ENCODE peak calls at places on chromosome 19, in nine cellular contexts. Z, A, R, X, F, J, V, Y and O are unnamed samples.
A peak's percentile ranks its signal among the peaks of the same experiment; 100 is the strongest.

GRCh38 chr19:43078311-43078710 is 4.2 kb downstream of the PSG2 start:
- DNase-seq in A (no peak), F (no peak), X (no peak), Y (no peak), J (no peak), R (no peak), Z (no peak), V (no peak), O (no peak)

GRCh38 chr19:29677001-29677781 is 11.9 kb downstream of the PLEKHF1 start:
- DNase-seq in Z (no peak), A (no peak), F (no peak), V (no peak), Y (no peak), R (peak; percentile 58), J (no peak), X (no peak), O (no peak)

GRCh38 chr19:36215276-36216171 is 618 bp downstream of the ZNF146 start:
- DNase-seq in Z (no peak), Y (no peak), V (no peak), R (no peak), X (no peak), A (peak; percentile 9), F (no peak), J (no peak), O (peak; percentile 49)

GRCh38 chr19:51815038-51815437 is 20.1 kb downstream of the FPR3 start:
- DNase-seq in J (no peak), Y (no peak), X (no peak), A (no peak), V (no peak), Z (no peak), F (no peak), R (no peak), O (no peak)

GRCh38 chr19:35531291-35531690 is 2.0 kb upstream of the GAPDHS start:
- DNase-seq in R (no peak), J (no peak), X (no peak), F (no peak), Z (no peak), V (no peak), Y (no peak), A (no peak), O (no peak)

GRCh38 chr19:44748426-44749254 is at the start of gene BCL3:
- DNase-seq in X (no peak), J (peak; percentile 89), F (no peak), Z (peak; percentile 80), A (peak; percentile 90), Y (peak; percentile 72), V (no peak), R (peak; percentile 80), O (peak; percentile 77)

GRCh38 chr19:16023558-16023915 is 52.8 kb upstream of the TPM4 start:
- DNase-seq in Y (no peak), F (no peak), J (no peak), R (peak; percentile 50), X (no peak), Z (no peak), V (no peak), A (no peak), O (no peak)

GRCh38 chr19:13835791-13836723 is 40.8 kb downstream of the ZSWIM4 start:
- DNase-seq in J (peak; percentile 85), A (no peak), F (no peak), Z (no peak), V (no peak), R (no peak), X (no peak), Y (no peak), O (peak; percentile 84)

GRCh38 chr19:11482384-11483050 is 1.7 kb upstream of the ELAVL3 start:
- DNase-seq in A (peak; percentile 87), X (peak; percentile 53), V (peak; percentile 92), R (peak; percentile 88), F (peak; percentile 50), Y (peak; percentile 93), Z (peak; percentile 86), J (peak; percentile 86), O (peak; percentile 88)

GRCh38 chr19:35851213-35852028 is 883 bp downstream of the NPHS1 start:
- DNase-seq in Z (no peak), F (no peak), V (no peak), R (no peak), J (no peak), A (no peak), Y (no peak), X (no peak), O (no peak)

GRCh38 chr19:9913237-9914000 is 22.9 kb downstream of the OLFM2 start:
- DNase-seq in R (no peak), Y (peak; percentile 68), V (no peak), F (no peak), Z (peak; percentile 28), A (peak; percentile 15), J (peak; percentile 23), X (no peak), O (no peak)

DNA sequence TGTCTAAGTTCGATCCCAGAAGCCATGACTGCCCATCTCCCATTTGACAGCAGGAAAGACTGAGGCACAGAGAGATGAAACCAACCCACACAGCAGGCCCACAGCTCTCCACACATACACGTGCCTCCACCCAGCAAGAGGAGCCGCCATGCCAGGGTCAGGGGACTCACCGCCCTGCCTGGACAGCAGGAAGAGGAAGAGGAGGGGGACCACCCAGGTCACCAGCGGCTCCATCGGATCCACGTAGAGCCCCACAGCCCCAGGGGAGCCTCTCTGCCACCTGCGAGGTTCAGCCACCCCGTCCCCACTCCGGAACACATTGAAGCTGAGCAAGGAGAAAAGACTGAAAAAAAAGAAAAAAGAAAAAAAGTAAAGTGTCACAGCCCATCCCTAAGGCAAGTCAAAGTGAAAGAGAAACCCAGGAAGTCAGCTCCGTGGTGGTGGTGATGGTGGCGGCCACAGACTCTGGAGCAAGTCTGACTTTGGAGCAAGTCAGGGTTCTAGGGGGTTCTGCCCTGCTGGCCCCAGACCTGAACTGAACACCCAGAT is at the start of gene IL12RB1:
- DNase-seq in J (peak; percentile 41), X (no peak), F (peak; percentile 44), A (peak; percentile 47), V (no peak), R (no peak), Z (peak; percentile 42), Y (no peak), O (no peak)
- TF ChIP-seq POLR2AphosphoS5 in J (no peak), X (no peak), F (peak; percentile 70), A (no peak), V (no peak), R (no peak), Z (no peak), Y (no peak), O (no peak)

DNA sequence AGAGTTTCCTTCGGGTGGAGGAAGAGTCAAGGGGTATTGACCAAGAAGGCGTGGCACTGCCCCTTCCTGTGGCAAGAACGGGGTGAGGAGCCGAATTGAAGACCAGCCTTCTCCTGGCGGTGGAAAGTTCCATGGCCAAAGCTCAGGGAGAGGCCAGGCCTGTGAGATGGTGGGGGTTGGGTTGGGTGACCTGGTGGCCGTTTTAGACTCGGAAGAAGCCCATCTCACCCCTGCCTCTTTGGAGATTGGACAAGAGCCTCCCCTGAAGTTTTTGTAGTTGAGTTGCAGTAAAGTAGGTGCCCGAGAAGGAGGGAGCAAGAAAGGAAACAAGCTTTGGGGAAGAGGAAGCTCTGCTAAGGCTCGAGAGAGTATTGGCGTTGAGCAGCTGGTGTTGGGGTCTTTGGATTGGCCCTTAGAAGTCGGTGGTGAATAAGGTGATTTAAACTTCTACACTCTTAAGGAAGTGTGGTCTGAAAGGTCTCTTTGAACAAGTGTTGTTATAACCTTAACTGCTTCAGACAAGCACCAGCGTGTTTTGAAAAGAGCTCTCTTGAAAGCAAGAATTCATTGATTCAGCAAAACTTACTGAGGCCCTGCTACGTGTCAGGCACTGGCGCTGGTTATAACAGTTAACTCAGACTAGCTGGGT is 964 bp downstream of the SPINT2 start:
- DNase-seq in A (peak; percentile 63), X (no peak), J (peak; percentile 77), R (no peak), V (no peak), F (no peak), Z (peak; percentile 63), Y (no peak), O (no peak)
- TF ChIP-seq EP300 in A (no peak), X (no peak), J (no peak), R (no peak), V (no peak), F (no peak), Z (no peak), Y (no peak), O (no peak)

GRCh38 chr19:57320180-57321084 is at the start of gene ZNF543:
- DNase-seq in J (peak; percentile 96), F (peak; percentile 77), Y (peak; percentile 96), A (peak; percentile 96), V (peak; percentile 99), R (peak; percentile 98), Z (peak; percentile 95), X (peak; percentile 80), O (peak; percentile 96)
- TF ChIP-seq POLR2A in J (peak; percentile 54), F (peak; percentile 93), Y (peak; percentile 81), A (peak; percentile 64), V (peak; percentile 31), R (peak; percentile 65), Z (peak; percentile 17), X (peak; percentile 93), O (no peak)

DNA sequence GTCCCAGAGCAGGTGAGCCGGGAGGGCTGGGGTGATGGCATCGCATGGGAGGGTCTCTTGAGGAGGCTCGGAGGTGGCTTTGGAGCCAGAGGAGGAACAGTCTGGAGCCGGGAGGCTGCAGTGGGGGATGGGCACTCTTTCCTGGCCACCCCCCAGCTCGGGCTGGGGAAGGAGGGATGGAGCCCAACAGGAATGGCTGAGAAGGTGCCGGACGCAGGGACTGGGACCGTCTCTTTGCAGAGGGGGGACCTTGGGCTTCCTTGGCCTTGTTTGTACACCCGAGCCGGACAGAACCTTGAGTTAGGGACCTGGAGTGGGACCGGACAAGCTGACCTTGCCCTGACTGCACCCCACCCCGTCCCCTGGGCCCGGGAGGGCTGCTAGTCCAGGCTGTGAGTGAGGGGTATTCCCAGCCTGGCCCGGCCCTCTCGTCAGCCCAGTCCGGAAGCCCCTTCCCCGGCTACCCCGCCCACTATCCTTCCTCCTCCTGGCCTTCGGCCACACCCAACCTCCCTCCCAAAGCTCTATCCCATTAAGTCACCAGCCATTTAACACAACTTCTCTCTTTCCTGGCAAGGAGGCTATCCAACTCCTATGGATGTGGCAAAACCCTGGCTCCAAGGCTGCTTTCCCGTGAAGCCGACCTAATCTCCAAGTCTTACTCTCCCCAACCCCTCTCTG is 863 bp upstream of the TBXA2R start:
- DNase-seq in F (no peak), V (no peak), J (peak; percentile 53), Z (no peak), X (no peak), A (no peak), R (no peak), Y (peak; percentile 64), O (peak; percentile 63)
- TF ChIP-seq POLR2AphosphoS5 in F (no peak), V (peak; percentile 10), J (peak; percentile 67), Z (no peak), X (no peak), A (no peak), R (no peak), Y (no peak), O (no peak)

DNA sequence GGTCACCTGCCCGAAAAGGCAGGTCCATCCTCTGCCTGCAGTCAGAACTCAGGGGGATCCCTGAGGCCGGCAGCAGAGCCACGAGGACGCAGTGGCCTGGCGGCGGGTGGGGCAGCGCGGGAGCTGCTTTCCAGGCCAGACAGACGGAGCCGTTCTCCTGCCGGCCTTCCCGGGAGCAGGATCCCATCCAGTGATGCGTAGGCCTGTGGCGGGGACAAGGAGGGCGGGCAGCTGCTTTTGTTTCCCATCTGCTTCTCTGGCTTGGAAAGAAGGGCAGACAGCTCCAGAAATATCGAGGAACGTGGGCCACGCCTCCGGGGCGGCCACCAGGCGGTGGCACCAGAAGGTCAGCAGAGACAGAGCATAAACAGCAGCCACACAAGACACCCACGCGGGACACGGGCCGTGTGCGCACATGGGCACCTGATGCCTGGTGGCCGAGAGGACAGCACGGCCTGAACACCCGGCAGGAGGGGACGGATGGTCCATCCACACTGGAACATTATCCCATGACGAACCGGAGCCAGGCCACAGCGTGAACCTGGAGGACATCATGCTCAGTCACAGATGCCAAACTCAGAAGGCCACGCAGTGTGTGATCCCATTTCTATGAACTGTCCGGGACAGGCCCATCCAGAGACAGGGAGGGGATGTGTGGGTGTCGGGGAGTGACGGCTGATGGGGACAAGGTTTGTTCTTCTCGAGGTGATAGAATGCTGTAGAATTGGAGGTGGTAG is 13.9 kb upstream of the MKNK2 start:
- DNase-seq in X (no peak), F (no peak), J (peak; percentile 35), R (peak; percentile 88), Z (no peak), V (no peak), Y (no peak), A (no peak), O (no peak)
- TF ChIP-seq EP300 in X (no peak), F (no peak), J (peak; percentile 74), R (peak; percentile 98), Z (peak; percentile 93), V (no peak), Y (no peak), A (peak; percentile 96), O (peak; percentile 70)